ENCODE peak calls at places on chromosomes 3 and 15, in five cellular contexts. E is NCI-H2081, Z is heart left ventricle, I is endothelial cell, X is M059J. K is an unnamed sample.

GRCh38 chr3:182052360-182052759 is 340.6 kb downstream of the SOX2 start:
- DNase-seq in E (no peak), Z (no peak), I (no peak), X (no peak), K (no peak)

GRCh38 chr15:63971427-63971805 is 74.9 kb downstream of the DAPK2 start:
- DNase-seq in E (no peak), Z (no peak), I (no peak), X (no peak), K (no peak)

GRCh38 chr15:60827492-60827891 is 348.6 kb upstream of the ICE2 start:
- DNase-seq in E (no peak), Z (no peak), I (no peak), X (no peak), K (no peak)

GRCh38 chr3:143098032-143098764 is 21.4 kb upstream of the CHST2 start:
- DNase-seq in E (no peak), Z (no peak), I (no peak), X (peak), K (no peak)

GRCh38 chr3:128572644-128573105 is 77.9 kb downstream of the RPN1 start:
- DNase-seq in E (no peak), Z (no peak), I (no peak), X (peak), K (no peak)

GRCh38 chr3:149449100-149449654 is 25.3 kb upstream of the TM4SF4 start:
- DNase-seq in E (no peak), Z (no peak), I (no peak), X (peak), K (no peak)

GRCh38 chr15:36878745-36879262 is 221.5 kb downstream of the MEIS2 start:
- DNase-seq in E (no peak), Z (no peak), I (no peak), X (no peak), K (no peak)

GRCh38 chr15:97728791-97729190 is 231.7 kb upstream of the ARRDC4 start:
- DNase-seq in E (no peak), Z (no peak), I (no peak), X (no peak), K (no peak)

GRCh38 chr3:123258811-123259420 is 57.2 kb downstream of the SEC22A start:
- DNase-seq in E (peak), Z (no peak), I (no peak), X (peak), K (peak)

GRCh38 chr3:106294121-106294520 is 425.3 kb upstream of the CBLB start:
- DNase-seq in E (no peak), Z (no peak), I (no peak), X (no peak), K (no peak)

GRCh38 chr15:58962662-58963565 is 24.5 kb upstream of the RNF111 start:
- DNase-seq in E (no peak), Z (no peak), I (no peak), X (no peak), K (no peak)

GRCh38 chr3:30777426-30777825 is 117.0 kb downstream of the GADL1 start:
- DNase-seq in E (no peak), Z (no peak), I (no peak), X (no peak), K (no peak)

GRCh38 chr3:10242182-10243065 is 5.8 kb upstream of the TATDN2 start:
- DNase-seq in E (no peak), Z (peak), I (no peak), X (peak), K (peak)

GRCh38 chr15:72722071-72722696 is 36.2 kb downstream of the BBS4 start:
- DNase-seq in E (peak), Z (peak), I (peak), X (peak), K (peak)

GRCh38 chr3:126990890-126991289 is 8.0 kb downstream of the PLXNA1 start:
- DNase-seq in E (no peak), Z (no peak), I (no peak), X (no peak), K (no peak)

GRCh38 chr15:44666208-44667038 is 3.0 kb upstream of the SPG11 start:
- DNase-seq in E (no peak), Z (no peak), I (no peak), X (no peak), K (no peak)

GRCh38 chr3:175951047-175951694 is 1092.0 kb downstream of the NAALADL2 start:
- DNase-seq in E (no peak), Z (no peak), I (no peak), X (peak), K (no peak)

GRCh38 chr15:25543156-25543555 is 104.3 kb upstream of the UBE3A start:
- DNase-seq in E (peak), Z (peak), I (no peak), X (no peak), K (peak)

GRCh38 chr3:104952587-104952986 is 414.1 kb upstream of the ALCAM start:
- DNase-seq in E (no peak), Z (no peak), I (no peak), X (peak), K (peak)

GRCh38 chr15:68374346-68374745 is 57.6 kb downstream of the ITGA11 start:
- DNase-seq in E (no peak), Z (peak), I (no peak), X (no peak), K (no peak)

GRCh38 chr3:168424059-168424765 is 328.5 kb upstream of the GOLIM4 start:
- DNase-seq in E (no peak), Z (no peak), I (no peak), X (no peak), K (peak)

GRCh38 chr3:197335428-197336132 is 37.2 kb upstream of the DLG1 start:
- DNase-seq in E (no peak), Z (no peak), I (no peak), X (peak), K (no peak)

GRCh38 chr3:53068176-53068575 is 22.3 kb upstream of the SFMBT1 start:
- DNase-seq in E (no peak), Z (no peak), I (no peak), X (no peak), K (no peak)

GRCh38 chr3:124209426-124209825 is 217.5 kb upstream of the ROPN1 start:
- DNase-seq in E (no peak), Z (no peak), I (no peak), X (peak), K (no peak)

GRCh38 chr3:55659023-55659355 is 171.9 kb upstream of the WNT5A start:
- DNase-seq in E (no peak), Z (no peak), I (no peak), X (no peak), K (no peak)

GRCh38 chr15:78750566-78750965 is 60.7 kb downstream of the ADAMTS7 start:
- DNase-seq in E (no peak), Z (no peak), I (no peak), X (peak), K (no peak)

GRCh38 chr3:74269689-74270088 is 344.8 kb downstream of the CNTN3 start:
- DNase-seq in E (no peak), Z (no peak), I (no peak), X (no peak), K (no peak)

GRCh38 chr3:13106308-13106970 is 33.2 kb upstream of the IQSEC1 start:
- DNase-seq in E (no peak), Z (no peak), I (no peak), X (peak), K (no peak)

GRCh38 chr15:22945071-22945470 is 35.1 kb downstream of the CYFIP1 start:
- DNase-seq in E (peak), Z (no peak), I (no peak), X (no peak), K (no peak)

GRCh38 chr3:43214616-43215015 is 71.7 kb upstream of the SNRK start:
- DNase-seq in E (no peak), Z (no peak), I (no peak), X (peak), K (no peak)

GRCh38 chr3:28050895-28051294 is 190.5 kb upstream of the CMC1 start:
- DNase-seq in E (no peak), Z (no peak), I (no peak), X (peak), K (peak)

GRCh38 chr15:51736646-51737537 is 563 bp downstream of the LYSMD2 start:
- DNase-seq in E (peak), Z (peak), I (peak), X (peak), K (no peak)